ENCODE peak calls at places on chromosomes 2 and 18, in eight cellular contexts. D is body of pancreas, B is HFFc6, I is omental fat pad, F is astrocyte of the spinal cord, X is stomach, T is fibroblast of lung, Q is epithelial cell of esophagus. W is an unnamed sample.

GRCh38 chr2:121076885-121077549 is 208.0 kb downstream of the TFCP2L1 start:
- DNase-seq in D (peak), B (peak), I (peak), F (peak), X (peak), T (peak), Q (peak), W (peak)

GRCh38 chr2:26001743-26002341 is 19.5 kb upstream of the KIF3C start:
- DNase-seq in D (peak), B (no peak), I (no peak), F (peak), X (peak), T (peak), Q (no peak), W (no peak)

GRCh38 chr2:232327089-232328037 is 51.2 kb upstream of the ALPP start:
- DNase-seq in D (peak), B (peak), I (peak), F (peak), X (peak), T (peak), Q (peak), W (peak)

GRCh38 chr2:186968277-186968676 is 119.3 kb upstream of the ZSWIM2 start:
- DNase-seq in D (no peak), B (no peak), I (no peak), F (no peak), X (no peak), T (no peak), Q (no peak), W (no peak)

GRCh38 chr2:31384771-31385276 is 29.7 kb downstream of the XDH start:
- DNase-seq in D (no peak), B (peak), I (no peak), F (peak), X (no peak), T (peak), Q (peak), W (no peak)

GRCh38 chr18:69447886-69448285 is 47.2 kb downstream of the DOK6 start:
- DNase-seq in D (no peak), B (no peak), I (no peak), F (no peak), X (no peak), T (no peak), Q (no peak), W (no peak)

GRCh38 chr2:24676493-24676892 is 116.7 kb downstream of the PTRHD1 start:
- DNase-seq in D (no peak), B (peak), I (no peak), F (no peak), X (no peak), T (no peak), Q (no peak), W (no peak)

GRCh38 chr2:63192889-63193778 is 142.5 kb downstream of the OTX1 start:
- DNase-seq in D (no peak), B (no peak), I (no peak), F (no peak), X (no peak), T (peak), Q (no peak), W (no peak)

GRCh38 chr18:12532661-12533060 is 124.9 kb downstream of the PRELID3A start:
- DNase-seq in D (no peak), B (no peak), I (no peak), F (no peak), X (no peak), T (no peak), Q (no peak), W (no peak)

GRCh38 chr18:13267517-13267916 is 49.0 kb downstream of the LDLRAD4 start:
- DNase-seq in D (no peak), B (no peak), I (no peak), F (no peak), X (no peak), T (no peak), Q (no peak), W (peak)

GRCh38 chr2:212284166-212284565 is 254.4 kb downstream of the ERBB4 start:
- DNase-seq in D (no peak), B (no peak), I (no peak), F (no peak), X (no peak), T (no peak), Q (no peak), W (no peak)

GRCh38 chr18:11963991-11964484 is 17.3 kb upstream of the IMPA2 start:
- DNase-seq in D (no peak), B (peak), I (no peak), F (peak), X (no peak), T (no peak), Q (no peak), W (no peak)

GRCh38 chr2:202152104-202152771 is 79.2 kb downstream of the KIAA2012 start:
- DNase-seq in D (no peak), B (peak), I (no peak), F (no peak), X (no peak), T (no peak), Q (no peak), W (no peak)

GRCh38 chr2:105454801-105455485 is 56.1 kb upstream of the FHL2 start:
- DNase-seq in D (peak), B (peak), I (no peak), F (peak), X (peak), T (peak), Q (peak), W (no peak)

GRCh38 chr2:83817511-83817910 is 641.6 kb downstream of the SUCLG1 start:
- DNase-seq in D (no peak), B (no peak), I (no peak), F (no peak), X (no peak), T (peak), Q (peak), W (no peak)

GRCh38 chr2:201532686-201533304 is 81.3 kb downstream of the STRADB start:
- DNase-seq in D (no peak), B (peak), I (no peak), F (peak), X (no peak), T (peak), Q (peak), W (no peak)

GRCh38 chr2:205702576-205702975 is 20.3 kb downstream of the NRP2 start:
- DNase-seq in D (no peak), B (no peak), I (no peak), F (no peak), X (no peak), T (no peak), Q (peak), W (no peak)

GRCh38 chr18:41881285-41881684 is 73.7 kb upstream of the PIK3C3 start:
- DNase-seq in D (no peak), B (peak), I (no peak), F (peak), X (no peak), T (peak), Q (peak), W (no peak)

GRCh38 chr18:500556-501405 is at the start of gene COLEC12:
- DNase-seq in D (no peak), B (no peak), I (no peak), F (peak), X (no peak), T (no peak), Q (no peak), W (no peak)

GRCh38 chr2:108912629-108912902 is 76.5 kb downstream of the EDAR start:
- DNase-seq in D (no peak), B (no peak), I (no peak), F (no peak), X (no peak), T (no peak), Q (no peak), W (no peak)

DNA sequence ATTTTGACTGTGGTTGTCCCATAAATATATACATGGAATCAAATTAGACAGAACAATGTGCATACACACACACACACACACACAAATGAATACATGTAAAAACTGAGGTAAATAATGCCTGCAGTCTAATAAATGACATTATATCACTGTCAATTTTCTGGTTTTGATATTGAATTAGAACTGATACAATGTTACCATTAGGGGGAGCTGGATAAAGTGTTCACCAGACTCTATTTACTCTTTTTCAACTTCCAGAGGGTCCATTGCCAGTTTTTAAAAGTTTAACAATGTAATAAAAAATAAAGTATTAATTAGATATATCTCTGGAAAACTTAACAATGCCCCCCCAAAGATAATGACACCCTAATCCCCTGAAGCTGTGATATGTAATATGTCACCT is 1666.8 kb upstream of the TMEFF2 start:
- DNase-seq in D (no peak), B (no peak), I (no peak), F (no peak), X (no peak), T (no peak), Q (no peak), W (no peak)
- TF ChIP-seq CTCF in D (no peak), B (no peak), I (no peak), F (peak), X (no peak), T (no peak), Q (peak), W (no peak)

GRCh38 chr2:178527592-178527991 is 47.3 kb downstream of the PLEKHA3 start:
- DNase-seq in D (no peak), B (no peak), I (no peak), F (no peak), X (no peak), T (no peak), Q (no peak), W (no peak)

GRCh38 chr2:178526256-178526655 is 46.0 kb downstream of the PLEKHA3 start:
- DNase-seq in D (no peak), B (no peak), I (no peak), F (no peak), X (no peak), T (no peak), Q (no peak), W (no peak)

GRCh38 chr2:178523596-178524134 is 43.4 kb downstream of the PLEKHA3 start:
- DNase-seq in D (no peak), B (no peak), I (no peak), F (no peak), X (no peak), T (peak), Q (peak), W (no peak)

GRCh38 chr2:178521304-178522150 is 41.3 kb downstream of the PLEKHA3 start:
- DNase-seq in D (no peak), B (no peak), I (no peak), F (no peak), X (no peak), T (no peak), Q (no peak), W (no peak)

DNA sequence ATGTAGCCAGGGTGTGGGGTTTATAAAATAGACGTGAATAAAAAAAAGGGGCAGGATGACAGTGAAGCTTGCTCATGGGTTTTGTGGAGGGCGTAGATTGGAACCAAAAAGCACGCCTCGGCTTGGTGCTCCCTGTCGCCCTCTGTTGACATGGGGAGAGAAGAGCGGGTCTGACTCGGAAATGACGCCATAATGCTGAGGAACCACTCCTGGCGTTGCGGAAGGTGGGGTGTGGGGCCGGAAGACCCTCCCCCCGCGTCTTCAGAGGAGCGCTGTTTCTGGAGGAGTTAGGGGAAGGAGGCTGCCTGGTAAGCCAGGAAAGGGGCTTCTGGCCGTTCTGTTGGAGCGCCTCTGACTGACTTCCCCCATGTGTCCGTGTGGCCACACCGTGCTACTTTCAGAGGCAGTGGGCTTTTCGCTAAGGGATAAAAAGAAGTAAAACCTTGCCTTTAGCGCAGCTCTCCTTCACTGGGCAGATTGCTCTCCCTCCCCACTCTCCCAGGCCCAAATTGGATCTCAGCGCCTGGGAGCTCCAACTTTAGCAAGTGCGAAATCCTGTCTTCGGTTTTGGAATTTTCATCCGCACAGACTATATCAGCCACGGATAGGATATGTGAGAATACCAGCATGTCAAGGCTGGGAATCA is 42.8 kb downstream of the PLEKHA3 start:
- DNase-seq in D (peak), B (no peak), I (peak), F (peak), X (peak), T (peak), Q (peak), W (peak)
- TF ChIP-seq CTCF in D (peak), B (peak), I (no peak), F (peak), X (peak), T (peak), Q (peak), W (peak)

DNA sequence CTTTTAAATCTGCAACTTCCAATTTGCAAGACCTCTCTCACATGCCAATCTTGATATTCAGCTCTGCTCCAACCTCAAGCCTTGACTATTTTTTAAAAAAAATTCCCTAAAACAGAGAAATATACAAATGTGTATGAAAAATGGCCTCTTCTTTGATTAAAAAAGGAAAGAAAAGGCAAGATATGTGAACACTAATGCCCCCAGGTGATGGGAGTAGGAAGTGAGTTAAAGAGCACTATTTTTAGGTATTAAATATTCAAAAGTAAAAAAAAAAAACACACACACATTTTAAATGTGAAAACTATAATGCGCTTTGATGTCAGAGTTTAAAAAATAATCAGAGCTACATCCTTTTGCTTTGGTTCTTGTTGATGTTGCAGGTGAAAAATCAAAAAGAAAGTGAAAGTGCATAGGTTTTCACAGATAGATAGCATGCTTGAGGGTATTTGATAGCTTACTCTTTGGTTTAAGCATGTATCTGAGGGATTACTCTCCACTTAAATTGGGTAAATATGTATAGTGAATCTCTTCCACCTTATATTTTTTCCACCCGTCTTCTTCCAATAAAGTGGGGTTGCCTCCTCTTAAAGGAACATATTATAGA is 406.0 kb upstream of the POU3F3 start:
- DNase-seq in D (no peak), B (no peak), I (no peak), F (no peak), X (no peak), T (no peak), Q (no peak), W (no peak)
- TF ChIP-seq CTCF in D (no peak), B (no peak), I (no peak), F (peak), X (no peak), T (no peak), Q (no peak), W (peak)

DNA sequence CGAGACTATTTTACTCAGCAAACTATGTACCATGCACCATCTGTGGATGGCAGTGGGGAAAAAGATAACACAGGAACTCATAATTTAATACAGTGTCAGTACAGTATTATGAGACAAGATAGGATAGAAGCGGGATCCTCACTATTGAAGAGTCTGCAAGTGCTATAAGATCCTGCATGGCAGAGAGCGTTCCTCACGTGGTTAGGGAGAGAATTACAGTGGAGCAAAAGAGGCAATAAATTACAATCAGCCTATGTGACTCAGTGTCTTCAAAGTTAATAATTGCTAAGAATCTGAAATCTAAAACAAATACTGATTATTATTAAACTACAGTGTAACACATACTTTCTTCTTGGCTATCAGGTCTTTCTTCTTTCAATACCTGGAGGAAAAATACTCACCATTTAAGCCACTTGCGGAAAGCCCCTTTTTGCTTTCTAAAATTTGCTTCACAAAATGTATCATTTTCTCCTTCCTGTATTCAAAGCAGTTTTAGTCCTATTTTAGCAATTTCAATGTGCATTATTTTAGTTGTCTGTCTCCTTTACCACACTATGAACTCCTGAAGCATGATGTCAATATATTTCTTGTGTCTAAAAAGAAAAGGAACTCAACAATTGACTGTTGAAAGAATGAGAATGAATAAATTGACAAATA is 342.9 kb downstream of the SPAG16 start:
- DNase-seq in D (no peak), B (no peak), I (no peak), F (no peak), X (no peak), T (no peak), Q (no peak), W (no peak)
- TF ChIP-seq CTCF in D (no peak), B (no peak), I (no peak), F (no peak), X (no peak), T (no peak), Q (no peak), W (no peak)

GRCh38 chr2:28375742-28376631 is 16.7 kb upstream of the FOSL2 start:
- DNase-seq in D (no peak), B (no peak), I (no peak), F (no peak), X (no peak), T (no peak), Q (no peak), W (no peak)
- TF ChIP-seq CTCF in D (no peak), B (no peak), I (no peak), F (no peak), X (no peak), T (no peak), Q (no peak), W (no peak)

DNA sequence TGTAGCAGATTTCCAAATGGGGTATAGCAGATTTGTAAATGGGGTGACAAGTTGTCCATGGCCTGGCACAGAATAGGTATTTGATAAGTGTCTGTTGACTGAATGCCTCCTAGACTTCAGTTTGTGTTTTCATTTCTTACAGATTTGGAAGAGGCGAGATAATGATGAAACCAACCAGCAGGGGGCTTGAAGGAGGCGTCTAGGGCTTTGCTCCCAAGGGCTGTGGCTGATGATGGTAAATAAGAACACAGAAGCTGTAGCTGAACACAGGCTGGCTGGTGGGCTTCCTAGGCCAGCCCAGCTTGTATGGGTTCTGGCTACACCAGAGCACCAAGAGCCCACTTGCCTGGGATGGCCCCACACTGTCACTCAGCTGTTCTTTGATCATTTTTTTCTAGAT is 19.4 kb downstream of the SFTPB start:
- DNase-seq in D (no peak), B (peak), I (no peak), F (peak), X (no peak), T (peak), Q (peak), W (no peak)
- TF ChIP-seq CTCF in D (peak), B (peak), I (no peak), F (peak), X (no peak), T (peak), Q (peak), W (peak)

GRCh38 chr2:239660390-239661228 is 259.8 kb upstream of the HDAC4 start:
- DNase-seq in D (no peak), B (no peak), I (no peak), F (no peak), X (no peak), T (no peak), Q (peak), W (peak)
- TF ChIP-seq CTCF in D (no peak), B (no peak), I (no peak), F (no peak), X (no peak), T (no peak), Q (no peak), W (no peak)